ENCODE peak calls at places on chromosomes 6 and 20, in five cellular contexts. X is GM20000; A is T-helper 17 cell; J is right lobe of liver; B is stimulated activated CD4-positive, alpha-beta T cell treated with anti-CD3 and anti-CD28 coated beads, Interleukin-1b, Interleukin-23, amount 100 ng/mL, for 24 hours. W is an unnamed sample.

GRCh38 chr6:158595223-158595622 is 35.3 kb downstream of the TMEM181 start:
- DNase-seq in X (no peak), A (no peak), J (no peak), B (no peak), W (peak)

GRCh38 chr6:108667984-108668383 is 107.3 kb downstream of the FOXO3 start:
- DNase-seq in X (no peak), A (no peak), J (no peak), B (no peak), W (no peak)

GRCh38 chr6:36130672-36131516 is 581 bp downstream of the MAPK13 start:
- DNase-seq in X (peak), A (no peak), J (peak), B (peak), W (no peak)

GRCh38 chr6:108811490-108811889 is 36.7 kb upstream of the ARMC2 start:
- DNase-seq in X (no peak), A (no peak), J (no peak), B (no peak), W (no peak)

GRCh38 chr6:138600726-138601125 is 101.4 kb upstream of the NHSL1 start:
- DNase-seq in X (no peak), A (no peak), J (no peak), B (no peak), W (no peak)

GRCh38 chr6:24064106-24064505 is 61.9 kb upstream of the NRSN1 start:
- DNase-seq in X (no peak), A (no peak), J (no peak), B (no peak), W (no peak)

GRCh38 chr6:3363296-3364025 is 93.4 kb downstream of the SLC22A23 start:
- DNase-seq in X (no peak), A (no peak), J (peak), B (no peak), W (no peak)

GRCh38 chr6:170279977-170280688 is 10.7 kb downstream of the DLL1 start:
- DNase-seq in X (peak), A (no peak), J (no peak), B (no peak), W (peak)

GRCh38 chr6:136846046-136846445 is 23.7 kb downstream of the PEX7 start:
- DNase-seq in X (peak), A (peak), J (no peak), B (no peak), W (no peak)

GRCh38 chr6:21201181-21201580 is 392.4 kb upstream of the SOX4 start:
- DNase-seq in X (no peak), A (no peak), J (no peak), B (no peak), W (no peak)

GRCh38 chr6:90502866-90503407 is 83.9 kb downstream of the MAP3K7 start:
- DNase-seq in X (no peak), A (no peak), J (peak), B (no peak), W (no peak)

GRCh38 chr6:113997106-113997505 is 26.2 kb upstream of the HDAC2 start:
- DNase-seq in X (no peak), A (no peak), J (no peak), B (no peak), W (no peak)

GRCh38 chr6:160040527-160041264 is 71.8 kb downstream of the IGF2R start:
- DNase-seq in X (no peak), A (no peak), J (peak), B (no peak), W (no peak)

GRCh38 chr6:68559052-68559451 is 76.0 kb upstream of the ADGRB3 start:
- DNase-seq in X (no peak), A (no peak), J (no peak), B (no peak), W (no peak)

GRCh38 chr6:128511518-128511917 is 8.9 kb downstream of the PTPRK start:
- DNase-seq in X (no peak), A (no peak), J (no peak), B (no peak), W (no peak)

GRCh38 chr20:18252597-18253451 is 35.5 kb upstream of the ZNF133 start:
- DNase-seq in X (no peak), A (no peak), J (no peak), B (no peak), W (no peak)

GRCh38 chr6:139883776-139884175 is 509.3 kb upstream of the CITED2 start:
- DNase-seq in X (no peak), A (no peak), J (no peak), B (no peak), W (peak)

GRCh38 chr20:56629464-56630085 is 469 bp downstream of the TFAP2C start:
- DNase-seq in X (peak), A (no peak), J (no peak), B (no peak), W (no peak)

GRCh38 chr20:32470025-32470861 is 112.1 kb downstream of the ASXL1 start:
- DNase-seq in X (peak), A (no peak), J (no peak), B (no peak), W (peak)

GRCh38 chr6:93419304-93420162 is at the start of gene EPHA7:
- DNase-seq in X (peak), A (no peak), J (peak), B (no peak), W (peak)

GRCh38 chr6:31070711-31071197 is 41.6 kb downstream of the C6orf15 start:
- DNase-seq in X (peak), A (no peak), J (no peak), B (no peak), W (no peak)

GRCh38 chr6:72464791-72465691 is 156.8 kb upstream of the KCNQ5 start:
- DNase-seq in X (no peak), A (no peak), J (no peak), B (no peak), W (no peak)

GRCh38 chr20:9359561-9360308 is 154.7 kb upstream of the LAMP5 start:
- DNase-seq in X (no peak), A (no peak), J (no peak), B (no peak), W (no peak)

GRCh38 chr6:27754408-27754782 is 157.8 kb downstream of the OR2B2 start:
- DNase-seq in X (no peak), A (no peak), J (no peak), B (no peak), W (no peak)

GRCh38 chr20:32678948-32679347 is 5.2 kb upstream of the C20orf203 start:
- DNase-seq in X (no peak), A (no peak), J (peak), B (no peak), W (no peak)

GRCh38 chr6:2353412-2354137 is 108.2 kb upstream of the GMDS start:
- DNase-seq in X (peak), A (peak), J (peak), B (peak), W (peak)

GRCh38 chr6:11246722-11247121 is 14.3 kb upstream of the NEDD9 start:
- DNase-seq in X (no peak), A (no peak), J (no peak), B (no peak), W (no peak)

GRCh38 chr6:123901441-123901840 is 97.8 kb downstream of the NKAIN2 start:
- DNase-seq in X (no peak), A (no peak), J (no peak), B (no peak), W (no peak)

GRCh38 chr6:154432533-154433476 is 76.2 kb upstream of the IPCEF1 start:
- DNase-seq in X (no peak), A (no peak), J (no peak), B (no peak), W (no peak)

GRCh38 chr6:2768125-2768524 is 2.9 kb downstream of the WRNIP1 start:
- DNase-seq in X (no peak), A (no peak), J (no peak), B (no peak), W (no peak)

GRCh38 chr20:37095108-37095608 is 639 bp downstream of the RBL1 start:
- DNase-seq in X (peak), A (peak), J (no peak), B (no peak), W (no peak)

GRCh38 chr20:3720626-3721025 is 8.2 kb upstream of the SIGLEC1 start:
- DNase-seq in X (no peak), A (no peak), J (no peak), B (no peak), W (no peak)

GRCh38 chr20:51142448-51142847 is 119.5 kb upstream of the KCNG1 start:
- DNase-seq in X (no peak), A (no peak), J (no peak), B (no peak), W (no peak)

GRCh38 chr20:52105045-52105572 is 86.5 kb downstream of the ZFP64 start:
- DNase-seq in X (peak), A (no peak), J (no peak), B (no peak), W (peak)

GRCh38 chr6:24899647-24900325 is 36.0 kb downstream of the RIPOR2 start:
- DNase-seq in X (no peak), A (no peak), J (no peak), B (no peak), W (no peak)

GRCh38 chr6:113381957-113382356 is 475.2 kb upstream of the MARCKS start:
- DNase-seq in X (peak), A (no peak), J (no peak), B (no peak), W (peak)

GRCh38 chr20:297098-297924 is at the start of gene ZCCHC3:
- DNase-seq in X (peak), A (peak), J (peak), B (peak), W (peak)

GRCh38 chr6:138491020-138491419 is 8.3 kb downstream of the NHSL1 start:
- DNase-seq in X (no peak), A (no peak), J (no peak), B (no peak), W (no peak)

GRCh38 chr20:62662422-62662821 is 20.1 kb downstream of the SLCO4A1 start:
- DNase-seq in X (no peak), A (no peak), J (no peak), B (no peak), W (no peak)